ENCODE peak calls at places on chromosomes 16 and 17, in seven cellular contexts. S is heart left ventricle; A is activated gamma-delta T cell treated with anti-CD3 and anti-CD28 coated beads, Interleukin-2, amount 50 U/mL, for 16 hours; V is ELR; L is G401; O is stimulated activated CD4-positive, alpha-beta T cell treated with anti-CD3 and anti-CD28 coated beads, TNF-alpha, amount 100 ng/mL, for 1 hour; U is activated effector memory CD4-positive, alpha-beta T cell treated with anti-CD3 and anti-CD28 coated beads, Interleukin-2, amount 50 U/mL, for 16 hours. Q is an unnamed sample.

GRCh38 chr16:50247123-50247905 is 19.0 kb upstream of the ADCY7 start:
- DNase-seq in S (no peak), A (no peak), V (no peak), L (no peak), O (no peak), U (no peak), Q (no peak)

GRCh38 chr17:65334391-65334790 is 197.2 kb downstream of the RGS9 start:
- DNase-seq in S (no peak), A (no peak), V (peak; percentile 56), L (no peak), O (no peak), U (no peak), Q (no peak)

GRCh38 chr16:52407778-52408177 is 139.2 kb downstream of the TOX3 start:
- DNase-seq in S (no peak), A (no peak), V (no peak), L (no peak), O (no peak), U (no peak), Q (no peak)

GRCh38 chr16:59686405-59686804 is 952.3 kb upstream of the GOT2 start:
- DNase-seq in S (no peak), A (no peak), V (no peak), L (no peak), O (no peak), U (no peak), Q (no peak)

GRCh38 chr16:23836078-23836403 is 258 bp downstream of the PRKCB start:
- DNase-seq in S (peak; percentile 62), A (no peak), V (no peak), L (no peak), O (no peak), U (no peak), Q (peak; percentile 23)

GRCh38 chr17:62737513-62737912 is 70.6 kb downstream of the MARCHF10 start:
- DNase-seq in S (no peak), A (no peak), V (no peak), L (no peak), O (no peak), U (no peak), Q (no peak)

GRCh38 chr17:6470146-6470718 is 26.0 kb downstream of the PIMREG start:
- DNase-seq in S (no peak), A (no peak), V (no peak), L (no peak), O (no peak), U (no peak), Q (no peak)

GRCh38 chr16:424033-424622 is 1.3 kb upstream of the RAB11FIP3 start:
- DNase-seq in S (no peak), A (no peak), V (peak; percentile 92), L (peak; percentile 80), O (no peak), U (no peak), Q (no peak)

GRCh38 chr16:28531777-28532744 is 6.7 kb downstream of the NUPR1 start:
- DNase-seq in S (peak; percentile 85), A (no peak), V (no peak), L (peak; percentile 73), O (no peak), U (no peak), Q (no peak)

GRCh38 chr16:2963074-2963610 is 933 bp upstream of the KREMEN2 start:
- DNase-seq in S (no peak), A (no peak), V (no peak), L (no peak), O (no peak), U (peak; percentile 72), Q (no peak)

GRCh38 chr16:11005611-11005975 is 61.2 kb downstream of the CLEC16A start:
- DNase-seq in S (no peak), A (no peak), V (peak; percentile 59), L (no peak), O (no peak), U (no peak), Q (no peak)

GRCh38 chr17:39328815-39329214 is 72.6 kb downstream of the FBXL20 start:
- DNase-seq in S (no peak), A (no peak), V (no peak), L (no peak), O (no peak), U (no peak), Q (no peak)

GRCh38 chr17:46943511-46944393 is 20.8 kb downstream of the GOSR2 start:
- DNase-seq in S (no peak), A (no peak), V (peak; percentile 83), L (peak; percentile 64), O (no peak), U (no peak), Q (no peak)

GRCh38 chr17:8138672-8139371 is 13.4 kb downstream of the PER1 start:
- DNase-seq in S (peak; percentile 97), A (peak; percentile 91), V (peak; percentile 99), L (peak; percentile 95), O (peak; percentile 86), U (peak; percentile 98), Q (peak; percentile 91)

GRCh38 chr17:8185580-8186445 is 4.2 kb downstream of the BORCS6 start:
- DNase-seq in S (peak; percentile 93), A (peak; percentile 89), V (peak; percentile 67), L (peak; percentile 86), O (peak; percentile 71), U (peak; percentile 96), Q (peak; percentile 85)

GRCh38 chr16:11175850-11176341 is 80.1 kb downstream of the SOCS1 start:
- DNase-seq in S (no peak), A (no peak), V (no peak), L (no peak), O (no peak), U (peak; percentile 68), Q (no peak)

GRCh38 chr16:57299719-57300386 is 15.4 kb upstream of the PLLP start:
- DNase-seq in S (peak; percentile 87), A (peak; percentile 74), V (peak; percentile 98), L (peak; percentile 96), O (peak; percentile 55), U (peak; percentile 92), Q (peak; percentile 68)

GRCh38 chr16:74607967-74608356 is 1.0 kb upstream of the GLG1 start:
- DNase-seq in S (no peak), A (no peak), V (peak; percentile 53), L (no peak), O (no peak), U (no peak), Q (no peak)